ENCODE peak calls at places on chromosomes 5 and 9, in eight cellular contexts. One of them, this sample, is unnamed.
A peak's percentile ranks its signal among the peaks of the same experiment; 100 is the strongest.

GRCh38 chr5:78908173-78908901 is 76.8 kb downstream of the ARSB start:
- DNase-seq in sigmoid colon: no peak
- DNase-seq in PC-9: no peak
- DNase-seq in A549: no peak
- DNase-seq in adrenal gland: peak; percentile 24
- DNase-seq in SK-N-SH: peak; percentile 69
- DNase-seq in CD8-positive, alpha-beta T cell: no peak
- DNase-seq in brain microvascular endothelial cell: peak; percentile 55
- DNase-seq in this sample: no peak

GRCh38 chr5:43275391-43275790 is 37.8 kb downstream of the HMGCS1 start:
- DNase-seq in sigmoid colon: no peak
- DNase-seq in PC-9: no peak
- DNase-seq in A549: no peak
- DNase-seq in adrenal gland: no peak
- DNase-seq in SK-N-SH: no peak
- DNase-seq in CD8-positive, alpha-beta T cell: no peak
- DNase-seq in brain microvascular endothelial cell: no peak
- DNase-seq in this sample: no peak

GRCh38 chr5:138960145-138960692 is 85.1 kb upstream of the LRRTM2 start:
- DNase-seq in sigmoid colon: no peak
- DNase-seq in PC-9: no peak
- DNase-seq in A549: no peak
- DNase-seq in adrenal gland: no peak
- DNase-seq in SK-N-SH: no peak
- DNase-seq in CD8-positive, alpha-beta T cell: no peak
- DNase-seq in brain microvascular endothelial cell: no peak
- DNase-seq in this sample: no peak

GRCh38 chr5:96228449-96228848 is 204.6 kb downstream of the PCSK1 start:
- DNase-seq in sigmoid colon: no peak
- DNase-seq in PC-9: no peak
- DNase-seq in A549: no peak
- DNase-seq in adrenal gland: no peak
- DNase-seq in SK-N-SH: no peak
- DNase-seq in CD8-positive, alpha-beta T cell: no peak
- DNase-seq in brain microvascular endothelial cell: no peak
- DNase-seq in this sample: no peak

GRCh38 chr9:92534199-92535159 is 1.3 kb downstream of the ECM2 start:
- DNase-seq in sigmoid colon: no peak
- DNase-seq in PC-9: no peak
- DNase-seq in A549: no peak
- DNase-seq in adrenal gland: no peak
- DNase-seq in SK-N-SH: no peak
- DNase-seq in CD8-positive, alpha-beta T cell: no peak
- DNase-seq in brain microvascular endothelial cell: peak; percentile 5
- DNase-seq in this sample: no peak

GRCh38 chr5:93890657-93891056 is 149.3 kb upstream of the POU5F2 start:
- DNase-seq in sigmoid colon: no peak
- DNase-seq in PC-9: no peak
- DNase-seq in A549: no peak
- DNase-seq in adrenal gland: no peak
- DNase-seq in SK-N-SH: no peak
- DNase-seq in CD8-positive, alpha-beta T cell: no peak
- DNase-seq in brain microvascular endothelial cell: no peak
- DNase-seq in this sample: no peak

GRCh38 chr9:25224309-25224708 is 453.9 kb downstream of the TUSC1 start:
- DNase-seq in sigmoid colon: no peak
- DNase-seq in PC-9: no peak
- DNase-seq in A549: no peak
- DNase-seq in adrenal gland: no peak
- DNase-seq in SK-N-SH: peak; percentile 3
- DNase-seq in CD8-positive, alpha-beta T cell: no peak
- DNase-seq in brain microvascular endothelial cell: no peak
- DNase-seq in this sample: no peak

GRCh38 chr9:128713941-128714573 is 9.9 kb downstream of the ZDHHC12 start:
- DNase-seq in sigmoid colon: peak; percentile 44
- DNase-seq in PC-9: no peak
- DNase-seq in A549: no peak
- DNase-seq in adrenal gland: no peak
- DNase-seq in SK-N-SH: no peak
- DNase-seq in CD8-positive, alpha-beta T cell: no peak
- DNase-seq in brain microvascular endothelial cell: no peak
- DNase-seq in this sample: peak; percentile 45

GRCh38 chr9:106478312-106479099 is 384.5 kb upstream of the ZNF462 start:
- DNase-seq in sigmoid colon: no peak
- DNase-seq in PC-9: no peak
- DNase-seq in A549: no peak
- DNase-seq in adrenal gland: no peak
- DNase-seq in SK-N-SH: no peak
- DNase-seq in CD8-positive, alpha-beta T cell: no peak
- DNase-seq in brain microvascular endothelial cell: no peak
- DNase-seq in this sample: no peak

GRCh38 chr5:135596364-135596763 is 17.6 kb upstream of the CXCL14 start:
- DNase-seq in sigmoid colon: no peak
- DNase-seq in PC-9: no peak
- DNase-seq in A549: no peak
- DNase-seq in adrenal gland: no peak
- DNase-seq in SK-N-SH: no peak
- DNase-seq in CD8-positive, alpha-beta T cell: no peak
- DNase-seq in brain microvascular endothelial cell: no peak
- DNase-seq in this sample: no peak

GRCh38 chr9:110125207-110125751 is 82.7 kb downstream of the C9orf152 start:
- DNase-seq in sigmoid colon: peak; percentile 97
- DNase-seq in PC-9: no peak
- DNase-seq in A549: peak; percentile 62
- DNase-seq in adrenal gland: peak; percentile 88
- DNase-seq in SK-N-SH: no peak
- DNase-seq in CD8-positive, alpha-beta T cell: no peak
- DNase-seq in brain microvascular endothelial cell: peak; percentile 94
- DNase-seq in this sample: no peak

GRCh38 chr9:83512621-83513020 is 25.6 kb downstream of the FRMD3 start:
- DNase-seq in sigmoid colon: no peak
- DNase-seq in PC-9: no peak
- DNase-seq in A549: no peak
- DNase-seq in adrenal gland: no peak
- DNase-seq in SK-N-SH: no peak
- DNase-seq in CD8-positive, alpha-beta T cell: no peak
- DNase-seq in brain microvascular endothelial cell: no peak
- DNase-seq in this sample: no peak

GRCh38 chr9:83508072-83508471 is 30.1 kb downstream of the FRMD3 start:
- DNase-seq in sigmoid colon: no peak
- DNase-seq in PC-9: no peak
- DNase-seq in A549: no peak
- DNase-seq in adrenal gland: no peak
- DNase-seq in SK-N-SH: no peak
- DNase-seq in CD8-positive, alpha-beta T cell: no peak
- DNase-seq in brain microvascular endothelial cell: peak; percentile 3
- DNase-seq in this sample: no peak

GRCh38 chr9:83511051-83511450 is 27.1 kb downstream of the FRMD3 start:
- DNase-seq in sigmoid colon: no peak
- DNase-seq in PC-9: peak; percentile 68
- DNase-seq in A549: no peak
- DNase-seq in adrenal gland: no peak
- DNase-seq in SK-N-SH: no peak
- DNase-seq in CD8-positive, alpha-beta T cell: no peak
- DNase-seq in brain microvascular endothelial cell: no peak
- DNase-seq in this sample: no peak

GRCh38 chr9:83505282-83505681 is 32.9 kb downstream of the FRMD3 start:
- DNase-seq in sigmoid colon: no peak
- DNase-seq in PC-9: no peak
- DNase-seq in A549: no peak
- DNase-seq in adrenal gland: no peak
- DNase-seq in SK-N-SH: no peak
- DNase-seq in CD8-positive, alpha-beta T cell: no peak
- DNase-seq in brain microvascular endothelial cell: no peak
- DNase-seq in this sample: no peak

DNA sequence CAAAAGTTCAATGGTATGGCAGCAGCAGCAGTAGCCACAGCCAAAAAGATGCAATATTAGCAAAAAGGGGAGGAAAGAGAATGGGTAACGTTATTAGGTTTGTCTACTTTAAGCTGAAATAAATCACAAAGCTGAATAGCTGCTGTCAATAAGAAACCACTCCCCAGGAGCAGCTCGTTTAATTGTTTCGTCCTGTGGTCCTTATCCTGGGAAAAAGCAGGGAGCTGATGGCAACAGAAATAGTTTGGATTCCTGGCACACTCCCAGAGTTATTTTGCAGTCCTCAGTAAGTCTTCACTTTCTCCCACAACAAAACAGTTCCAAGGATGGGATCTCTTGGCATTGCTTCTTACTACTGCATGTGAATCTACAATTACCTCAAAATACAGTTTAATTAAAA is 28.8 kb downstream of the FRMD3 start:
- DNase-seq in sigmoid colon: no peak
- DNase-seq in PC-9: no peak
- DNase-seq in A549: no peak
- DNase-seq in adrenal gland: no peak
- DNase-seq in SK-N-SH: no peak
- DNase-seq in CD8-positive, alpha-beta T cell: no peak
- DNase-seq in brain microvascular endothelial cell: peak; percentile 20
- DNase-seq in this sample: no peak
- TF ChIP-seq CTCF in sigmoid colon: no peak
- TF ChIP-seq CTCF in PC-9: no peak
- TF ChIP-seq CTCF in A549: no peak
- TF ChIP-seq CTCF in adrenal gland: no peak
- TF ChIP-seq CTCF in SK-N-SH: no peak
- TF ChIP-seq CTCF in CD8-positive, alpha-beta T cell: no peak
- TF ChIP-seq CTCF in brain microvascular endothelial cell: no peak
- TF ChIP-seq CTCF in this sample: no peak

GRCh38 chr5:10311595-10312425 is 4.1 kb upstream of the CMBL start:
- DNase-seq in sigmoid colon: no peak
- DNase-seq in PC-9: no peak
- DNase-seq in A549: no peak
- DNase-seq in adrenal gland: no peak
- DNase-seq in SK-N-SH: no peak
- DNase-seq in CD8-positive, alpha-beta T cell: no peak
- DNase-seq in brain microvascular endothelial cell: no peak
- DNase-seq in this sample: no peak

GRCh38 chr5:10307206-10308148 is at the start of gene CMBL:
- DNase-seq in sigmoid colon: peak; percentile 69
- DNase-seq in PC-9: peak; percentile 56
- DNase-seq in A549: no peak
- DNase-seq in adrenal gland: peak; percentile 59
- DNase-seq in SK-N-SH: peak; percentile 80
- DNase-seq in CD8-positive, alpha-beta T cell: peak; percentile 10
- DNase-seq in brain microvascular endothelial cell: peak; percentile 42
- DNase-seq in this sample: peak; percentile 86

GRCh38 chr5:10306806-10307205 is 896 bp downstream of the CMBL start:
- DNase-seq in sigmoid colon: no peak
- DNase-seq in PC-9: no peak
- DNase-seq in A549: no peak
- DNase-seq in adrenal gland: no peak
- DNase-seq in SK-N-SH: peak; percentile 48
- DNase-seq in CD8-positive, alpha-beta T cell: no peak
- DNase-seq in brain microvascular endothelial cell: no peak
- DNase-seq in this sample: no peak

GRCh38 chr5:10308844-10309243 is 1.1 kb upstream of the CMBL start:
- DNase-seq in sigmoid colon: no peak
- DNase-seq in PC-9: no peak
- DNase-seq in A549: no peak
- DNase-seq in adrenal gland: no peak
- DNase-seq in SK-N-SH: no peak
- DNase-seq in CD8-positive, alpha-beta T cell: no peak
- DNase-seq in brain microvascular endothelial cell: no peak
- DNase-seq in this sample: no peak

GRCh38 chr5:10310073-10310779 is 2.5 kb upstream of the CMBL start:
- DNase-seq in sigmoid colon: no peak
- DNase-seq in PC-9: peak; percentile 87
- DNase-seq in A549: peak; percentile 71
- DNase-seq in adrenal gland: peak; percentile 55
- DNase-seq in SK-N-SH: no peak
- DNase-seq in CD8-positive, alpha-beta T cell: no peak
- DNase-seq in brain microvascular endothelial cell: peak; percentile 24
- DNase-seq in this sample: peak; percentile 96
- H3K4me3 ChIP-seq in sigmoid colon: no peak overlapping the region
- H3K4me3 ChIP-seq in PC-9: peak overlapping the region; percentile 28
- H3K4me3 ChIP-seq in A549: no peak overlapping the region
- H3K4me3 ChIP-seq in adrenal gland: no peak overlapping the region
- H3K4me3 ChIP-seq in SK-N-SH: no peak overlapping the region
- H3K4me3 ChIP-seq in CD8-positive, alpha-beta T cell: no peak overlapping the region
- H3K4me3 ChIP-seq in brain microvascular endothelial cell: no peak overlapping the region
- H3K4me3 ChIP-seq in this sample: no peak overlapping the region

DNA sequence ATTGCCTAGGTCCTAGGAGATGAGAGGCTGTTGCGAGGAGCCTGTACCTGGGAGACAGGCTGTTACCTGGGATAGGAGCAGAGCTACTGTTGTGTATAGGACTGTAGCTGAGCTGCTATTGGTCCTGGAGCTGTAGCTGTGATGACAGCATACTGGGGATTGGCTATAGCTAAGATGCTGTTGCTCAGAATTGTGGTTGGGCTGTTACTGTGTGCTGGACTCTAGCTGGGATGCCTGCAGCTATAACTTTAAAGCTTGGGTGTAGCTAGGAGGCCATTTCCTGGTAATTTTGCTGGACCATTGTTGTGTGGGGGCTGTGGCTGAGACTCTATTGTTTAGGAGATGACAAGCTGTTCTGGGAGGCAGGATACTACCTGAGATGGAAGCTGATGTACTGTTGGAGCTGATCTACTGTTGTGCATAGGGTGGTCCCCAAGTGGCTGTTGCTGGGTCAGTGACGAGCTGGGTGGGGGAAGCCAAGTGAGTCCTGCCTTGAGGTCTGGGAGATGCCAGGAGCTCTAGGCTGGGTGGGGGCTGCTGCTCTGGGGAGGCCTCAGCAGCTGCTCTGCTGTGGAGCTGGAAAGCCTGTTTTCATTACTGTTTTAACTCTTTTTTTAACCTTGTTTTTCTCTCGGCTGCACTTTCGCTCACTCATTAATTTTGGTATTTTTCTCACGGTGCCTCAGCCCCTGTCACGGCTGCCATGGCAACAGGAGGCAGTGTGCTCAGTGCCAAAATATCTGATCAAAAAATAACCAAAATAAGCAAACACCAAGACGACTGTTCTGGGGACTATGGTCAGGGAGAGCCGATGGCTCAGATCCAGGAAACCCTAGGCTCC is 3.0 kb upstream of the PCDH1 start:
- DNase-seq in sigmoid colon: no peak
- DNase-seq in PC-9: no peak
- DNase-seq in A549: no peak
- DNase-seq in adrenal gland: no peak
- DNase-seq in SK-N-SH: peak; percentile 45
- DNase-seq in CD8-positive, alpha-beta T cell: no peak
- DNase-seq in brain microvascular endothelial cell: no peak
- DNase-seq in this sample: no peak
- H3K27ac ChIP-seq in sigmoid colon: peak overlapping the region; percentile 68
- H3K27ac ChIP-seq in PC-9: no peak overlapping the region
- H3K27ac ChIP-seq in A549: no peak overlapping the region
- H3K27ac ChIP-seq in adrenal gland: no peak overlapping the region
- H3K27ac ChIP-seq in SK-N-SH: peak overlapping the region; percentile 54
- H3K27ac ChIP-seq in CD8-positive, alpha-beta T cell: no peak overlapping the region
- H3K27ac ChIP-seq in brain microvascular endothelial cell: no peak overlapping the region
- H3K27ac ChIP-seq in this sample: no peak overlapping the region

DNA sequence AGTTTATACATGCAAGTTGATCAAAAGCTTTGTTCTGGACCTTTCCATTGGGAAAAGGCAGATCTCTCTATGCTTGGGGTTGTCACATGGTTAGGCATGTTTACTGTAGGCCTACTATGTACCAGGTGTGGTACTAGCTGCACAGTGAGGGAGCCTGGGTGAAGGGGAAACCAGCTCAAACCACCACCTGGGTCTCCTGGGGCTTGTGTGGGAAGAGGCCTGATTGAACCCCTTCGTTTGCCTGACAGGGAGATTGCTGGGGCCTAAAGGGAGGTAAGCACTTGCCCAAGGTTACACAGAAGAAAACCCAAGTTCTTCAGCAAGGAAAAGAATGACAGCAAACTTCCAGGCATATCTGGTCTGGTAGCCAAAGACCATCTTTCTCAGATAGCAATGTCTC is 145.9 kb downstream of the MELK start:
- DNase-seq in sigmoid colon: no peak
- DNase-seq in PC-9: no peak
- DNase-seq in A549: no peak
- DNase-seq in adrenal gland: no peak
- DNase-seq in SK-N-SH: no peak
- DNase-seq in CD8-positive, alpha-beta T cell: no peak
- DNase-seq in brain microvascular endothelial cell: no peak
- DNase-seq in this sample: no peak
- TF ChIP-seq CTCF in sigmoid colon: no peak
- TF ChIP-seq CTCF in PC-9: no peak
- TF ChIP-seq CTCF in A549: no peak
- TF ChIP-seq CTCF in adrenal gland: no peak
- TF ChIP-seq CTCF in SK-N-SH: no peak
- TF ChIP-seq CTCF in CD8-positive, alpha-beta T cell: no peak
- TF ChIP-seq CTCF in brain microvascular endothelial cell: no peak
- TF ChIP-seq CTCF in this sample: no peak